ENCODE peak calls at places on chromosome 14, in six cellular contexts. One of them, this sample, is unnamed.

GRCh38 chr14:67622675-67623074 is 3.0 kb downstream of the ARG2 start:
- DNase-seq in HEK293T: peak
- DNase-seq in GDM1: peak
- DNase-seq in kidney: no peak
- DNase-seq in neural progenitor cell: peak
- DNase-seq in substantia nigra: no peak
- DNase-seq in this sample: peak

GRCh38 chr14:58547649-58548048 is 90.1 kb upstream of the DACT1 start:
- DNase-seq in HEK293T: no peak
- DNase-seq in GDM1: no peak
- DNase-seq in kidney: no peak
- DNase-seq in neural progenitor cell: no peak
- DNase-seq in substantia nigra: no peak
- DNase-seq in this sample: peak

GRCh38 chr14:89217876-89218275 is 199.2 kb downstream of the FOXN3 start:
- DNase-seq in HEK293T: no peak
- DNase-seq in GDM1: no peak
- DNase-seq in kidney: no peak
- DNase-seq in neural progenitor cell: no peak
- DNase-seq in substantia nigra: no peak
- DNase-seq in this sample: no peak

GRCh38 chr14:65164068-65164824 is 61.9 kb upstream of the MAX start:
- DNase-seq in HEK293T: peak
- DNase-seq in GDM1: peak
- DNase-seq in kidney: no peak
- DNase-seq in neural progenitor cell: peak
- DNase-seq in substantia nigra: no peak
- DNase-seq in this sample: no peak

GRCh38 chr14:102917469-102918211 is 4.8 kb upstream of the AMN start:
- DNase-seq in HEK293T: peak
- DNase-seq in GDM1: peak
- DNase-seq in kidney: peak
- DNase-seq in neural progenitor cell: peak
- DNase-seq in substantia nigra: no peak
- DNase-seq in this sample: peak

GRCh38 chr14:100486025-100486828 is 101.0 kb downstream of the BEGAIN start:
- DNase-seq in HEK293T: peak
- DNase-seq in GDM1: peak
- DNase-seq in kidney: no peak
- DNase-seq in neural progenitor cell: peak
- DNase-seq in substantia nigra: no peak
- DNase-seq in this sample: peak

GRCh38 chr14:20428010-20428365 is 8.0 kb downstream of the KLHL33 start:
- DNase-seq in HEK293T: no peak
- DNase-seq in GDM1: no peak
- DNase-seq in kidney: no peak
- DNase-seq in neural progenitor cell: no peak
- DNase-seq in substantia nigra: no peak
- DNase-seq in this sample: no peak

GRCh38 chr14:56996721-56997399 is 186.6 kb upstream of the OTX2 start:
- DNase-seq in HEK293T: no peak
- DNase-seq in GDM1: no peak
- DNase-seq in kidney: no peak
- DNase-seq in neural progenitor cell: no peak
- DNase-seq in substantia nigra: no peak
- DNase-seq in this sample: no peak

GRCh38 chr14:74437654-74438053 is 11.6 kb upstream of the SYNDIG1L start:
- DNase-seq in HEK293T: no peak
- DNase-seq in GDM1: no peak
- DNase-seq in kidney: no peak
- DNase-seq in neural progenitor cell: peak
- DNase-seq in substantia nigra: no peak
- DNase-seq in this sample: peak

GRCh38 chr14:22002860-22003284 is 329.3 kb upstream of the OR4E1 start:
- DNase-seq in HEK293T: peak
- DNase-seq in GDM1: peak
- DNase-seq in kidney: no peak
- DNase-seq in neural progenitor cell: peak
- DNase-seq in substantia nigra: no peak
- DNase-seq in this sample: peak

GRCh38 chr14:34890937-34891336 is 15.8 kb upstream of the BAZ1A start:
- DNase-seq in HEK293T: no peak
- DNase-seq in GDM1: no peak
- DNase-seq in kidney: no peak
- DNase-seq in neural progenitor cell: no peak
- DNase-seq in substantia nigra: no peak
- DNase-seq in this sample: no peak

GRCh38 chr14:52325126-52325525 is 11.0 kb downstream of the PTGER2 start:
- DNase-seq in HEK293T: no peak
- DNase-seq in GDM1: peak
- DNase-seq in kidney: no peak
- DNase-seq in neural progenitor cell: no peak
- DNase-seq in substantia nigra: no peak
- DNase-seq in this sample: no peak

GRCh38 chr14:85300119-85300518 is 229.8 kb upstream of the FLRT2 start:
- DNase-seq in HEK293T: no peak
- DNase-seq in GDM1: no peak
- DNase-seq in kidney: no peak
- DNase-seq in neural progenitor cell: no peak
- DNase-seq in substantia nigra: no peak
- DNase-seq in this sample: no peak

GRCh38 chr14:101754893-101755292 is 6.6 kb upstream of the PPP2R5C start:
- DNase-seq in HEK293T: no peak
- DNase-seq in GDM1: no peak
- DNase-seq in kidney: no peak
- DNase-seq in neural progenitor cell: no peak
- DNase-seq in substantia nigra: no peak
- DNase-seq in this sample: no peak

GRCh38 chr14:25050494-25051170 is 685 bp upstream of the STXBP6 start:
- DNase-seq in HEK293T: no peak
- DNase-seq in GDM1: no peak
- DNase-seq in kidney: no peak
- DNase-seq in neural progenitor cell: peak
- DNase-seq in substantia nigra: no peak
- DNase-seq in this sample: no peak

GRCh38 chr14:80390911-80391310 is 179.6 kb upstream of the DIO2 start:
- DNase-seq in HEK293T: no peak
- DNase-seq in GDM1: no peak
- DNase-seq in kidney: no peak
- DNase-seq in neural progenitor cell: peak
- DNase-seq in substantia nigra: no peak
- DNase-seq in this sample: peak

GRCh38 chr14:87877877-87878276 is 115.1 kb downstream of the GALC start:
- DNase-seq in HEK293T: no peak
- DNase-seq in GDM1: no peak
- DNase-seq in kidney: no peak
- DNase-seq in neural progenitor cell: no peak
- DNase-seq in substantia nigra: no peak
- DNase-seq in this sample: no peak

GRCh38 chr14:50001999-50002925 is 109.4 kb downstream of the ARF6 start:
- DNase-seq in HEK293T: no peak
- DNase-seq in GDM1: no peak
- DNase-seq in kidney: peak
- DNase-seq in neural progenitor cell: no peak
- DNase-seq in substantia nigra: no peak
- DNase-seq in this sample: peak

GRCh38 chr14:100850841-100851585 is 25.1 kb downstream of the MEG3 start:
- DNase-seq in HEK293T: peak
- DNase-seq in GDM1: peak
- DNase-seq in kidney: peak
- DNase-seq in neural progenitor cell: peak
- DNase-seq in substantia nigra: no peak
- DNase-seq in this sample: peak

GRCh38 chr14:103576371-103577024 is 13.7 kb downstream of the COA8 start:
- DNase-seq in HEK293T: peak
- DNase-seq in GDM1: no peak
- DNase-seq in kidney: peak
- DNase-seq in neural progenitor cell: peak
- DNase-seq in substantia nigra: peak
- DNase-seq in this sample: peak

GRCh38 chr14:52355526-52355925 is 41.4 kb downstream of the PTGER2 start:
- DNase-seq in HEK293T: no peak
- DNase-seq in GDM1: no peak
- DNase-seq in kidney: no peak
- DNase-seq in neural progenitor cell: no peak
- DNase-seq in substantia nigra: no peak
- DNase-seq in this sample: no peak

GRCh38 chr14:81449576-81449975 is 49.5 kb upstream of the STON2 start:
- DNase-seq in HEK293T: no peak
- DNase-seq in GDM1: no peak
- DNase-seq in kidney: no peak
- DNase-seq in neural progenitor cell: no peak
- DNase-seq in substantia nigra: no peak
- DNase-seq in this sample: no peak

GRCh38 chr14:104664107-104664506 is 25.3 kb upstream of the INF2 start:
- DNase-seq in HEK293T: no peak
- DNase-seq in GDM1: no peak
- DNase-seq in kidney: no peak
- DNase-seq in neural progenitor cell: no peak
- DNase-seq in substantia nigra: no peak
- DNase-seq in this sample: no peak

GRCh38 chr14:91375748-91376452 is 41.7 kb downstream of the CCDC88C start:
- DNase-seq in HEK293T: no peak
- DNase-seq in GDM1: no peak
- DNase-seq in kidney: no peak
- DNase-seq in neural progenitor cell: no peak
- DNase-seq in substantia nigra: no peak
- DNase-seq in this sample: no peak

GRCh38 chr14:99643343-99643742 is 1.6 kb upstream of the HHIPL1 start:
- DNase-seq in HEK293T: no peak
- DNase-seq in GDM1: no peak
- DNase-seq in kidney: no peak
- DNase-seq in neural progenitor cell: no peak
- DNase-seq in substantia nigra: no peak
- DNase-seq in this sample: no peak

This sample was measured in endodermal cell.